ENCODE peak calls at places on chromosomes 4 and X, in five cellular contexts. Q is memory B cell; F is CD4-positive, alpha-beta T cell; N is OCI-M1; I is ureter. O is an unnamed sample.
A peak's percentile ranks its signal among the peaks of the same experiment; 100 is the strongest.

GRCh38 chr4:141652161-141652778 is 15.9 kb downstream of the IL15 start:
- DNase-seq in Q (no peak), F (no peak), N (peak; percentile 89), I (no peak), O (no peak)

GRCh38 chr4:113636438-113636818 is 125.1 kb downstream of the CAMK2D start:
- DNase-seq in Q (peak; percentile 17), F (no peak), N (peak; percentile 77), I (no peak), O (no peak)

GRCh38 chrX:140123446-140123845 is 158.1 kb upstream of the CXorf66 start:
- DNase-seq in Q (no peak), F (no peak), N (no peak), I (no peak), O (no peak)

GRCh38 chr4:56817840-56818491 is 3.5 kb downstream of the SPINK2 start:
- DNase-seq in Q (no peak), F (no peak), N (peak; percentile 13), I (no peak), O (no peak)

GRCh38 chr4:38832206-38832605 is 24.4 kb downstream of the TLR6 start:
- DNase-seq in Q (no peak), F (no peak), N (no peak), I (no peak), O (no peak)

GRCh38 chr4:87973283-87974169 is 2.0 kb upstream of the SPP1 start:
- DNase-seq in Q (no peak), F (no peak), N (peak; percentile 76), I (no peak), O (peak; percentile 45)

GRCh38 chr4:85677286-85677685 is 202.3 kb downstream of the ARHGAP24 start:
- DNase-seq in Q (no peak), F (no peak), N (peak; percentile 35), I (no peak), O (no peak)

GRCh38 chr4:169314906-169315305 is 44.1 kb upstream of the SH3RF1 start:
- DNase-seq in Q (no peak), F (no peak), N (no peak), I (peak; percentile 84), O (peak; percentile 92)

GRCh38 chr4:52868138-52868537 is 6.0 kb downstream of the RASL11B start:
- DNase-seq in Q (no peak), F (no peak), N (no peak), I (no peak), O (no peak)

GRCh38 chr4:139266583-139267257 is 13.3 kb downstream of the MGARP start:
- DNase-seq in Q (peak; percentile 32), F (peak; percentile 48), N (peak; percentile 94), I (peak; percentile 57), O (peak; percentile 71)

GRCh38 chrX:80808854-80809493 is 703 bp downstream of the BRWD3 start:
- DNase-seq in Q (peak; percentile 18), F (peak; percentile 39), N (peak; percentile 57), I (peak; percentile 47), O (no peak)

GRCh38 chr4:80322716-80323115 is 12.8 kb upstream of the CFAP299 start:
- DNase-seq in Q (no peak), F (no peak), N (peak; percentile 22), I (no peak), O (no peak)

GRCh38 chr4:15654556-15655222 is 468 bp downstream of the FBXL5 start:
- DNase-seq in Q (no peak), F (peak; percentile 55), N (peak; percentile 65), I (peak; percentile 65), O (peak; percentile 46)

GRCh38 chr4:156795727-156796126 is 175.9 kb downstream of the PDGFC start:
- DNase-seq in Q (no peak), F (no peak), N (no peak), I (no peak), O (no peak)

GRCh38 chrX:118226060-118226428 is 109.4 kb upstream of the KLHL13 start:
- DNase-seq in Q (no peak), F (no peak), N (peak; percentile 45), I (no peak), O (no peak)

GRCh38 chr4:142265536-142265935 is 580.6 kb downstream of the INPP4B start:
- DNase-seq in Q (no peak), F (no peak), N (no peak), I (no peak), O (no peak)

GRCh38 chr4:163494360-163495241 is at the start of gene TMA16:
- DNase-seq in Q (peak; percentile 80), F (peak; percentile 77), N (peak; percentile 98), I (peak; percentile 87), O (peak; percentile 86)

GRCh38 chrX:31483336-31483735 is 411.5 kb upstream of the FTHL17 start:
- DNase-seq in Q (no peak), F (no peak), N (no peak), I (no peak), O (no peak)

GRCh38 chr4:105474110-105474518 is 252 bp upstream of the PPA2 start:
- DNase-seq in Q (no peak), F (no peak), N (no peak), I (peak; percentile 91), O (peak; percentile 92)

GRCh38 chrX:8067754-8068469 is 103.2 kb downstream of the VCX2 start:
- DNase-seq in Q (no peak), F (no peak), N (no peak), I (no peak), O (no peak)

GRCh38 chr4:182294436-182294835 is 51.2 kb downstream of the TENM3 start:
- DNase-seq in Q (no peak), F (no peak), N (no peak), I (no peak), O (no peak)

GRCh38 chr4:138014664-138015288 is 227.4 kb downstream of the SLC7A11 start:
- DNase-seq in Q (no peak), F (no peak), N (no peak), I (no peak), O (no peak)

GRCh38 chr4:24601121-24601520 is 16.8 kb upstream of the DHX15 start:
- DNase-seq in Q (no peak), F (no peak), N (no peak), I (no peak), O (no peak)

O was measured in stomach.